ENCODE peak calls at places on chromosomes 16 and 17, in seven cellular contexts. V is AG04450, Y is left ventricle myocardium inferior, I is heart right ventricle, F is colonic mucosa, C is lower leg skin, W is breast epithelium. G is an unnamed sample.

GRCh38 chr17:40800381-40800780 is 622 bp upstream of the KRT28 start:
- DNase-seq in V (no peak), Y (no peak), I (no peak), F (no peak), C (no peak), W (no peak), G (no peak)

GRCh38 chr16:88342491-88342890 is 40.3 kb upstream of the ZNF469 start:
- DNase-seq in V (no peak), Y (peak), I (no peak), F (no peak), C (no peak), W (no peak), G (no peak)

GRCh38 chr17:17493986-17494466 is 2.2 kb downstream of the RASD1 start:
- DNase-seq in V (no peak), Y (no peak), I (no peak), F (no peak), C (no peak), W (peak), G (no peak)

GRCh38 chr16:83409347-83409746 is 398.4 kb upstream of the HSBP1 start:
- DNase-seq in V (no peak), Y (no peak), I (no peak), F (no peak), C (no peak), W (no peak), G (no peak)

GRCh38 chr17:52986056-52986662 is 827.6 kb upstream of the CA10 start:
- DNase-seq in V (no peak), Y (no peak), I (no peak), F (no peak), C (no peak), W (no peak), G (no peak)

GRCh38 chr17:51427259-51428255 is 167.2 kb downstream of the UTP18 start:
- DNase-seq in V (no peak), Y (no peak), I (no peak), F (no peak), C (no peak), W (no peak), G (no peak)

GRCh38 chr16:85417156-85417860 is 195.8 kb upstream of the GSE1 start:
- DNase-seq in V (no peak), Y (peak), I (no peak), F (no peak), C (peak), W (no peak), G (no peak)

GRCh38 chr16:88691924-88692560 is 5.7 kb upstream of the SNAI3 start:
- DNase-seq in V (no peak), Y (no peak), I (no peak), F (no peak), C (no peak), W (no peak), G (no peak)

GRCh38 chr16:9128346-9129342 is 37.2 kb downstream of the HAPSTR1 start:
- DNase-seq in V (no peak), Y (no peak), I (no peak), F (no peak), C (peak), W (no peak), G (no peak)

GRCh38 chr16:49700222-49700927 is 155.5 kb downstream of the ZNF423 start:
- DNase-seq in V (no peak), Y (peak), I (peak), F (peak), C (peak), W (no peak), G (no peak)

GRCh38 chr17:79566251-79566955 is 44.4 kb downstream of the RBFOX3 start:
- DNase-seq in V (no peak), Y (no peak), I (no peak), F (no peak), C (no peak), W (no peak), G (no peak)

GRCh38 chr17:4772235-4772613 is 538 bp downstream of the TM4SF5 start:
- DNase-seq in V (no peak), Y (no peak), I (no peak), F (peak), C (no peak), W (no peak), G (no peak)

GRCh38 chr17:49729074-49729473 is 21.3 kb upstream of the SLC35B1 start:
- DNase-seq in V (no peak), Y (no peak), I (no peak), F (no peak), C (no peak), W (no peak), G (no peak)

GRCh38 chr17:45666046-45666600 is 118.0 kb upstream of the CRHR1 start:
- DNase-seq in V (no peak), Y (no peak), I (no peak), F (no peak), C (no peak), W (no peak), G (no peak)

GRCh38 chr16:495127-495748 is 32.3 kb upstream of the CAPN15 start:
- DNase-seq in V (peak), Y (no peak), I (no peak), F (no peak), C (no peak), W (no peak), G (no peak)

GRCh38 chr17:79808763-79809529 is 12.1 kb upstream of the CBX8 start:
- DNase-seq in V (no peak), Y (no peak), I (no peak), F (peak), C (no peak), W (no peak), G (no peak)

GRCh38 chr16:68992521-68992920 is 112.9 kb upstream of the HAS3 start:
- DNase-seq in V (peak), Y (no peak), I (no peak), F (no peak), C (no peak), W (no peak), G (no peak)

GRCh38 chr17:7063518-7064094 is 16.4 kb downstream of the CLEC10A start:
- DNase-seq in V (no peak), Y (no peak), I (no peak), F (no peak), C (no peak), W (no peak), G (no peak)

GRCh38 chr16:67311607-67312449 is 14.7 kb downstream of the KCTD19 start:
- DNase-seq in V (peak), Y (no peak), I (no peak), F (peak), C (no peak), W (no peak), G (peak)

GRCh38 chr16:9139965-9140364 is 48.5 kb downstream of the HAPSTR1 start:
- DNase-seq in V (no peak), Y (no peak), I (no peak), F (no peak), C (no peak), W (no peak), G (peak)

GRCh38 chr16:25413962-25414361 is 156.3 kb upstream of the ZKSCAN2 start:
- DNase-seq in V (no peak), Y (no peak), I (no peak), F (no peak), C (no peak), W (no peak), G (no peak)

GRCh38 chr16:12700161-12700560 is 103.5 kb downstream of the CPPED1 start:
- DNase-seq in V (no peak), Y (no peak), I (no peak), F (no peak), C (peak), W (no peak), G (no peak)

GRCh38 chr17:819251-819650 is 37.1 kb downstream of the MRM3 start:
- DNase-seq in V (no peak), Y (no peak), I (no peak), F (no peak), C (no peak), W (no peak), G (no peak)

GRCh38 chr17:8189041-8189710 is 804 bp downstream of the BORCS6 start:
- DNase-seq in V (no peak), Y (peak), I (peak), F (peak), C (peak), W (no peak), G (no peak)

GRCh38 chr17:18066866-18067265 is 20.9 kb upstream of the DRG2 start:
- DNase-seq in V (no peak), Y (no peak), I (no peak), F (no peak), C (no peak), W (no peak), G (no peak)

GRCh38 chr16:29983420-29984136 is 9.9 kb downstream of the TAOK2 start:
- DNase-seq in V (no peak), Y (no peak), I (no peak), F (no peak), C (no peak), W (no peak), G (no peak)

GRCh38 chr17:72025113-72025512 is 95.7 kb upstream of the SOX9 start:
- DNase-seq in V (no peak), Y (no peak), I (no peak), F (no peak), C (no peak), W (no peak), G (no peak)

GRCh38 chr17:29246638-29247037 is at the start of gene CRYBA1:
- DNase-seq in V (no peak), Y (no peak), I (no peak), F (no peak), C (no peak), W (no peak), G (no peak)

GRCh38 chr17:33207231-33207630 is 85.9 kb downstream of the ASIC2 start:
- DNase-seq in V (no peak), Y (no peak), I (no peak), F (no peak), C (no peak), W (no peak), G (no peak)

GRCh38 chr17:19414396-19415280 is 3.6 kb downstream of the RNF112 start:
- DNase-seq in V (no peak), Y (no peak), I (no peak), F (no peak), C (no peak), W (no peak), G (no peak)

GRCh38 chr16:28977703-28978641 is 3.4 kb downstream of the SPNS1 start:
- DNase-seq in V (no peak), Y (no peak), I (no peak), F (peak), C (no peak), W (no peak), G (no peak)

GRCh38 chr17:63419949-63420867 is 25.9 kb downstream of the CYB561 start:
- DNase-seq in V (no peak), Y (no peak), I (no peak), F (no peak), C (no peak), W (no peak), G (no peak)

GRCh38 chr16:27374794-27375499 is 27.0 kb upstream of the IL21R start:
- DNase-seq in V (peak), Y (peak), I (peak), F (peak), C (peak), W (no peak), G (no peak)
- H3K4me3 ChIP-seq in V (no peak), Y (no peak), I (peak), F (no peak), C (no peak), W (no peak), G (peak)

GRCh38 chr17:67492824-67493490 is 115.9 kb downstream of the PITPNC1 start:
- DNase-seq in V (no peak), Y (no peak), I (no peak), F (no peak), C (peak), W (no peak), G (no peak)

GRCh38 chr17:67492251-67492740 is 115.2 kb downstream of the PITPNC1 start:
- DNase-seq in V (no peak), Y (no peak), I (no peak), F (no peak), C (peak), W (no peak), G (no peak)

GRCh38 chr17:67490471-67490870 is 113.4 kb downstream of the PITPNC1 start:
- DNase-seq in V (no peak), Y (no peak), I (no peak), F (no peak), C (peak), W (no peak), G (no peak)

GRCh38 chr17:67491678-67492019 is 114.6 kb downstream of the PITPNC1 start:
- DNase-seq in V (no peak), Y (no peak), I (no peak), F (no peak), C (peak), W (no peak), G (no peak)

DNA sequence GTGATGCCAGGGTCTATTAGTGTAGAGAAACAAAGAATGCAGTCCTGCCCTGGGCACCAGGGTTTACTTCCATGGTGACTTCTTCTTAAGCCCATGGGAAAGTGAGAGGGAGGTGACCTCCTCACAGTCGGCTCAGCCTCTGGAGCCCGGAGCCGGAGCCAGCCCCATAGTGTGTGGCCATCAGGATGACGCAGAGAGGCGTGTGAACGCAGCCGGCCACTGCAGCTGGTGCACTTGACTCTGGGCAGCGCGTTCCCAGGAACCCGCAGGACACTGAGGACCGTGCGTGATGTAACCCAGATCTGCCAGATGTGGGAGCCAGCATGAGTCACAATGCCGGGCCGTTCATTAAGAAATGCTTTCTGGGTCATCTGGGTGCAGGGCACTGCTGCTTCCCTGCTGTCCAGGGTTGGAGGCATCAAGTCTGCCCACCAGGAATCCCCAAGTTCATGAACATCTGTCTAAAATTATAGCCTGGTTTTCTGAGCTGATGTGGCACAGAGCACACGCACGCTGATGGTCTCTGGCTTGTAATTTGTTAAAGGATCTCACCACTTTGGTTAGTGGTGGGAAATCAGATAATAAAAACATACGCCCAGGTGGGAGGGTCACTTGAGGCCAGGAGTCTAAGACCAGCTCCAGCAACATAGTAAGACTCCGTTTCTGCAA is 114.1 kb downstream of the PITPNC1 start:
- DNase-seq in V (peak), Y (peak), I (peak), F (peak), C (peak), W (peak), G (no peak)
- TF ChIP-seq CTCF in V (no peak), Y (no peak), I (no peak), F (no peak), C (no peak), W (no peak), G (no peak)

DNA sequence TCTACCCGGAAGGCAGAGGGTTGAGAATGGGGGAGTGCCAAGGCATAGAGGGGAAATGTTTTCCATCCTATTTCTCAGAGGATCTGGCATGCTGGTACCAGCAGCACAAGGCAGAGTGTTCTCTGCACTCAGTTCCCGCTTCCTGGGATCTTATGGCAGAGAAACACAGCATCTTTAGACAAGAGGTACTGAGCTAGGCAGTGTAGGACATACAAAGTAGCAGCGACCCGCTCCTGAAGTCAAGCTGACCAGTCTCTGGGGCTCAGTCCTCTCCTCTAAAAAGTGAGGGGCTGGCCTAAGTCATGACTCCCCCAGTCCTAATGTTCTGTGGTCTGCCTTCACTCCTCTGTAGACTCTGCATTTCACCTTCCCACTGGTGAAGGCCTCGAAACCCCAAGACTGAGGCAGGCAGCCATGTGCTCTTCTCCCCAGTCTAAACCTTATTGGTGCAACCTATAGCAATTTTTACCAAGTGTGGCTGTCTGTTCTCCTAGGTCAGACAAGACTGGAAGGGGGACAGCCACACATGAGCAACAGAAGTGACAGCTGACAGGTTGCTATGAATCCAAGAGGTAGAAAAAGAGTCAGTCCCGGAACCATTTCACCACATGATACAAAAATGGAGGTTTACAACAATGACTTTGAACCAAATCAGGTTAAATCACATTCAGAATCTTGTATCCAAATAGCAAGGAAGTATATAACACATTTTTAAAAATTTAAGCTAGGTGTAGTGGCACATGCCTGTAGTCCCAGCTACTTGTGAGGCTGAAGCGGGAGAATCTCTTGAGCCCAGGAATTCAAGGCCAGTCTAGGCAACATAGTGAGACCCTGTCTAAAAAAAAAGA is 11.4 kb upstream of the TSPOAP1 start:
- DNase-seq in V (no peak), Y (no peak), I (no peak), F (no peak), C (no peak), W (no peak), G (no peak)
- H3K4me3 ChIP-seq in V (peak), Y (peak), I (no peak), F (no peak), C (no peak), W (peak), G (peak)

GRCh38 chr17:39687546-39688474 is at the start of gene PGAP3:
- DNase-seq in V (peak), Y (peak), I (peak), F (peak), C (peak), W (peak), G (peak)
- TF ChIP-seq CTCF in V (no peak), Y (no peak), I (peak), F (no peak), C (no peak), W (no peak), G (no peak)

GRCh38 chr16:10753670-10754069 is 10.0 kb downstream of the NUBP1 start:
- DNase-seq in V (no peak), Y (no peak), I (no peak), F (no peak), C (no peak), W (no peak), G (no peak)
- H3K4me3 ChIP-seq in V (no peak), Y (no peak), I (no peak), F (no peak), C (no peak), W (no peak), G (no peak)

GRCh38 chr16:2467301-2468141 is 3.6 kb upstream of the NTN3 start:
- DNase-seq in V (no peak), Y (peak), I (peak), F (peak), C (peak), W (peak), G (no peak)
- TF ChIP-seq CTCF in V (no peak), Y (peak), I (no peak), F (no peak), C (no peak), W (no peak), G (no peak)

DNA sequence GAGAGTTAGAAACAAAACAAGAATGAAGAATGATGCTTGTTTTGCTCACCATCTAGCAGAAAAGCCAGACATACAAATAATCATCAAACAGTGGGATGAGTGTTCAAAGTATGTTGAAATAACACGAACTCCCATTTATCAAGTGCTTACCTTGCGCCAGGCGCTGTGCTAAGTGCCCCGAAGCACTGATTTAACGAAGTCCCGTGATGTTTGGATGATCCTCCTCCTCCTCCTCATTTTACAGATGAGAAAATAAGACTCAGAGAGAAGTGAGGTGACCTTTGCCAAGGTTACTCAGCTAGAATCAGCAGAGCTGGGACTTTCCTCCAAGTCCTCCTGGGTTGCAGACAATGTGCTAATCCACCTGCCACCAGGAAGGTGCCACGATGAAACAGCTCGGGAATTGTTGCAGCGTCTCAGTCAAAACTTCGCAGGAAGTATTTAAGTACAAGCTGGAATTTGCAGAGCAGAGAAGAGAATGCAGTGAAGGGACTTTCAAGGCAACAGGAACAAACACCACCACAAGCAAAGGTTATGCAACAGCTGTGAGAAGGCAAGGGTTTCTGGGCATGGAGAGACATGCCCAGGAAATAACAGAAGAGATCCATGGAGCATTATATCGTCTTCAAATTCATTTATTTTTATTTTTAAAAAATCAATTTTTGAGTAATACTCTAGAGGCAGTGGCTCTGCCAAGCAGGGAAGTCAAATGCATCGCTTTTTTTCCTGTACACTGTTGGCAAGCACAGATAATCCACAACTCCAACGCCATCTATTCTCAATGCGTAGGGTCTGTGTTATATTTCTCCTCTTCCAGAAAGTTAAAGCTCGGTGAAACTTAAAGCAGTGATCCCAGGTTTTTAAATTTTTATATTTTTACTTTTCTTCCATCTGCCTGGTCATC is 11.1 kb downstream of the PRCD start:
- DNase-seq in V (no peak), Y (no peak), I (no peak), F (no peak), C (no peak), W (no peak), G (no peak)
- H3K4me3 ChIP-seq in V (no peak), Y (no peak), I (no peak), F (no peak), C (no peak), W (no peak), G (no peak)

DNA sequence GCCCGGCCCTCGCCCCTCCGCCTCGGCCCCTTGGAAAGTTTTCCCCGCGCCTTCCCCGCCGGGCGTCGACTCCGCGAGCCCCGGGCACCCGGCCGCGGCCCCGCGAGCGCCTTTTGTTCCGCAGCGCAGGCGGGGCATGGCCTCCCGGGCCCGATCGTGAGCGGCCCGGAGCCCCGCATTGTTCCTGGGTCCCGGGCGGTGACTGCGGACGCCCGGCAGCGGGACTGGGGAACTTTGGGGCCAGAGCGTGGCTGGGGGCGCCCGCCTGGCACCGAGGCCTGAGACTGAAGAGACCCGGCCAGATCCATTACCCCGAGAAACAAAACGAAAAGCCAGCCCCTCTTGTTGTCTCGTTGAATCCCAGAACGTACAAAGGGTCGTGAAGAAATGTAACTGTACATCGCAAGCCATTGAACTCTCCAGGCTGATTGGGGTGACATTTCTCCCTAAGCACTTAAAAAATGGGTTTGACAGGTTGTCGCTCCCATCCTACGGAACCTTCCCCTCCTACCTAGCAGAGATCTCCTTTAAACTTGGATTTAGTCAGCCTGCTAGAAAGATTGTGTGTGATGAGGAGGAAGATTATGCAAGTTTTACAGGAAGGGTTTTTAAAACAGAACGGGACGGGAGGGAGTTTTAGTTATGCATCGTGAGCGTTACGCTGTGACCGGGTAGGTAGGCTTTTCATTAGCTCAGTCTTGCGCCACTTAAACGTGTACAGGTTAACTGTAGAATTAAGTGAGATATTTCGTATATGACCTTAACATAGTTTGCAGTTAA is 807 bp downstream of the METTL9 start:
- DNase-seq in V (no peak), Y (no peak), I (no peak), F (peak), C (no peak), W (no peak), G (no peak)
- TF ChIP-seq CTCF in V (no peak), Y (no peak), I (peak), F (no peak), C (no peak), W (no peak), G (no peak)